ENCODE peak calls at places on chromosome 2, in four cellular contexts. O is fibroblast of pulmonary artery, B is epithelial cell of esophagus, G is left lung. W is an unnamed sample.

GRCh38 chr2:70772486-70773155 is 4.6 kb upstream of the ADD2 start:
- DNase-seq in B (no peak), G (no peak), O (no peak), W (no peak)

GRCh38 chr2:128550801-128551416 is 232.2 kb upstream of the HS6ST1 start:
- DNase-seq in B (no peak), G (no peak), O (no peak), W (no peak)

GRCh38 chr2:211216221-211216620 is 659.8 kb downstream of the CPS1 start:
- DNase-seq in O (peak; percentile 32), G (no peak), B (peak; percentile 54), W (no peak)

GRCh38 chr2:39665811-39666488 is at the start of gene TMEM178A:
- DNase-seq in O (no peak), B (no peak), G (peak; percentile 78), W (peak; percentile 22)

GRCh38 chr2:14634885-14635871 is 2.7 kb downstream of the LRATD1 start:
- DNase-seq in G (peak; percentile 90), O (peak; percentile 52), B (peak; percentile 88), W (peak; percentile 72)

GRCh38 chr2:174748948-174749347 is 15.3 kb downstream of the CHRNA1 start:
- DNase-seq in B (peak; percentile 80), O (peak; percentile 58), G (no peak), W (peak; percentile 30)

GRCh38 chr2:210288376-210288775 is 26.6 kb downstream of the MYL1 start:
- DNase-seq in G (no peak), O (no peak), B (no peak), W (no peak)

GRCh38 chr2:75277111-75277510 is 77.8 kb upstream of the TACR1 start:
- DNase-seq in B (peak; percentile 67), G (no peak), O (peak; percentile 36), W (peak; percentile 23)

GRCh38 chr2:72035518-72036172 is 112.0 kb downstream of the CYP26B1 start:
- DNase-seq in O (peak; percentile 5), B (peak; percentile 41), G (peak; percentile 31), W (peak; percentile 59)

GRCh38 chr2:5690718-5691658 is 1.2 kb upstream of the SOX11 start:
- DNase-seq in B (no peak), O (no peak), G (peak; percentile 67), W (peak; percentile 63)

GRCh38 chr2:176085861-176086771 is 2.4 kb upstream of the EVX2 start:
- DNase-seq in G (peak; percentile 59), B (peak; percentile 43), O (peak; percentile 37), W (peak; percentile 39)

GRCh38 chr2:10750610-10751009 is 29.2 kb downstream of the ATP6V1C2 start:
- DNase-seq in G (no peak), B (peak; percentile 36), O (peak; percentile 8), W (peak; percentile 38)

GRCh38 chr2:195214072-195214471 is 443.0 kb upstream of the SLC39A10 start:
- DNase-seq in B (no peak), O (no peak), G (no peak), W (no peak)

GRCh38 chr2:207337234-207338219 is 171.8 kb upstream of the KLF7 start:
- DNase-seq in G (no peak), B (peak; percentile 100), O (peak; percentile 41), W (peak; percentile 34)

GRCh38 chr2:85216051-85216431 is 82.8 kb downstream of the TCF7L1 start:
- DNase-seq in O (no peak), B (peak; percentile 51), G (no peak), W (no peak)

DNA sequence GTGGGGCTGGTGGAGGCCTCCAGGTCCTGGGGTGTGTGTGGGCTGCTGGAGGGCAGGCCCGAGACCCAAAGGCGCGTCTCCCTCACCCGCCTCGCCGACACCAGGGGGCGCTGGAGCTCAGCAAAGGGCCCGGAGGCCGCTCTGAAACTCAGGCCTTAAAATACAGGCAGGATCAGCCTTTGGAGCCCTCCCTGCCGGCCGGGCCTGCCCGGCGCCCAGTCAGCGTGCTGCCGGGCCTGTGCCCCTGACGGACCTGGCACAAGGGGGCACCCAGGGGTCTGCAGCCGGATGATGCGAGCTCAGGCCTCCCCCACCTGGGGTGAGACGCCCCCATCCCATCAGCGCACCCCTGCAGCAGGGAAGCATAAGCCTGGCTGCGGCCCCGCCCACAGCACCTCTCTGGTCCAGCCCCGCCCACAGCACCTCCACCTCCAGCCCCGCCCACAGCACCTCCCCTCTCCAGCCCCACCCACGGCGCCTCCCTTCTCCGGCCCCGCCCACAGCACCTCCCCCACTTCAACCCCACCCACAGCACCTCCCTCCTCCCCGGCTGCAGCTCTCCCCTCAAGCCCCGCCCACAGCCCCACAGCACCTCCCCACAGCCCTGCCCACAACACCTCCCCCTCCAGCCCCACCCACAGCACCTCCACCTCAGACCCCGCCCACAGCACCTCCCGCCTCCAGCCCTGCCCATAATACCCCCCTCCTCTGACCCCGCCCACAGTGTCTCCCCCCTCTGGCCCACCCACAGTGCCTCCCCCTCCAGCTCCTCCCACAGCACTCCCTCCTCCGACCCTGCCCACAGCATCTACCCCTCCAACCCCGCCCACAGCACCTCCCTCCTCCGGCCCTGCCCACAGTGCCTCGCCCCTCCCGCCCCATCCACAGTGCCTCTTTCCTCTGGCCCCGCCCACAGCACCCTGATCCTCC is 92.8 kb upstream of the OTOS start:
- DNase-seq in O (peak; percentile 83), G (peak; percentile 93), B (peak; percentile 95), W (peak; percentile 86)
- H3K4me3 ChIP-seq in O (peak overlapping the region; percentile 46), G (no peak overlapping the region), B (peak overlapping the region; percentile 36), W (peak overlapping the region; percentile 40)

GRCh38 chr2:37378411-37378810 is 34.0 kb downstream of the QPCT start:
- DNase-seq in O (peak; percentile 35), B (peak; percentile 84), G (no peak), W (peak; percentile 62)

GRCh38 chr2:37376421-37377186 is 32.2 kb downstream of the QPCT start:
- DNase-seq in B (peak; percentile 80), G (no peak), O (peak; percentile 87), W (peak; percentile 94)

GRCh38 chr2:37379881-37380296 is 35.5 kb downstream of the QPCT start:
- DNase-seq in G (no peak), B (no peak), O (no peak), W (no peak)

GRCh38 chr2:37375721-37376399 is 31.4 kb downstream of the QPCT start:
- DNase-seq in O (no peak), B (no peak), G (no peak), W (no peak)

GRCh38 chr2:37377187-37377532 is 32.7 kb downstream of the QPCT start:
- DNase-seq in B (no peak), O (peak; percentile 40), G (no peak), W (peak; percentile 88)
- H3K4me3 ChIP-seq in B (no peak overlapping the region), O (no peak overlapping the region), G (no peak overlapping the region), W (peak overlapping the region; percentile 15)

GRCh38 chr2:139209586-139209985 is 429.4 kb upstream of the NXPH2 start:
- DNase-seq in B (no peak), G (no peak), O (no peak), W (no peak)
- H3K4me3 ChIP-seq in B (no peak overlapping the region), G (no peak overlapping the region), O (no peak overlapping the region), W (no peak overlapping the region)

GRCh38 chr2:202038471-202039277 is 5.0 kb downstream of the FZD7 start:
- DNase-seq in O (no peak), G (no peak), B (peak; percentile 26), W (peak; percentile 46)

GRCh38 chr2:202035941-202036372 is 2.3 kb downstream of the FZD7 start:
- DNase-seq in G (peak; percentile 75), O (no peak), B (no peak), W (no peak)

GRCh38 chr2:202035089-202035940 is 1.7 kb downstream of the FZD7 start:
- DNase-seq in B (peak; percentile 40), O (peak; percentile 56), G (peak; percentile 85), W (peak; percentile 83)

GRCh38 chr2:202037086-202037485 is 3.4 kb downstream of the FZD7 start:
- DNase-seq in B (no peak), O (no peak), G (no peak), W (peak; percentile 61)

DNA sequence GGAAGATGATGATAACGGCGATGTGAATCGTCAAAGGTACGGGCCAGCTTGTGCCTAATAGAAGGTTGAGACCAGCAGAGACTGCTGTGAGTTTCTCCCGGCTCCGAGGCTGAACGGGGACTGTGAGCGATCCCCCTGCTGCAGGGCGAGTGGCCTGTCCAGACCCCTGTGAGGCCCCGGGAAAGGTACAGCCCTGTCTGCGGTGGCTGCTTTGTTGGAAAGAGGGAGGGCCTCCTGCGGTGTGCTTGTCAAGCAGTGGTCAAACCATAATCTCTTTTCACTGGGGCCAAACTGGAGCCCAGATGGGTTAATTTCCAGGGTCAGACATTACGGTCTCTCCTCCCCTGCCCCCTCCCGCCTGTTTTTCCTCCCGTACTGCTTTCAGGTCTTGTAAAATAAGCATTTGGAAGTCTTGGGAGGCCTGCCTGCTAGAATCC is 3.0 kb downstream of the FZD7 start:
- DNase-seq in O (no peak), G (no peak), B (no peak), W (peak; percentile 46)
- H3K4me3 ChIP-seq in O (no peak overlapping the region), G (peak overlapping the region; percentile 61), B (no peak overlapping the region), W (peak overlapping the region; percentile 84)

GRCh38 chr2:25252291-25253152 is 84.1 kb upstream of the POMC start:
- DNase-seq in B (peak; percentile 9), G (peak; percentile 88), O (peak; percentile 62), W (peak; percentile 68)

GRCh38 chr2:25251461-25252273 is 83.3 kb upstream of the POMC start:
- DNase-seq in B (peak; percentile 49), O (no peak), G (peak; percentile 87), W (peak; percentile 44)

GRCh38 chr2:25249785-25250184 is 81.4 kb upstream of the POMC start:
- DNase-seq in B (no peak), O (no peak), G (no peak), W (no peak)

GRCh38 chr2:25251032-25251460 is 82.7 kb upstream of the POMC start:
- DNase-seq in G (no peak), B (no peak), O (no peak), W (peak; percentile 36)

DNA sequence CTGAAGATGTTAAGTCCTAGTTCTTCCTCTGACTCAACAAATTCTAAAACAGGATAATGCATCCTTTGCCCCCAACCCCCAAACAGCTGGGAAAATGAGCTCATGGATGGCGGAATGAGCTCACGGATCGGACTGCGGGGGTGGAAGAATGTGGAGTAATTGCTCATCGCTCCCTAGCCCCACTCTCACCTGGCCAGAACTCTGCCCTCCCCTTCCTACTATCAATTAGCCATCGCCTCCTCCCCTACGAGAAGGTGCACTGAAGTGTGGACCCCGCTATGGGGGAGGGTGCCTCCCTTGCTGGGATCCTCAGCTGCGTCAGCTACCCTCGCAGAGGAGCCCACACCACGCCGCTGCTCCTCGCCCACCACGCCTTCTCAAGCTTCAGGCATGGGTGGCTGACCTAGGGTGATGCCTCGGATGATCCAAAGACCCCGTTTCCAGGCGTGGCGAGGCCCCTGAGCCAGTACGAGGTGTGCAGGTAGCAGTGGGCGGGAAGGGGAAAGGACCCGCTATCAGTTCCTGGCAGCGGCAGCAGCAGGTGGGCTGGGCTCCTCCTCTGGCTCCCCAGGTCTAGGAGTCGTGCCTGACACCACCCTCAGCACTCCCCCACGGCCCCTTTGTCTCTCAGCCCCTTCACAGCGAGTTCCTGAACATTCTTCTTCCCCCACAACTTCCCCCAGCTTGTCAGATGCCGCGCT is 82.1 kb upstream of the POMC start:
- DNase-seq in G (no peak), O (peak; percentile 56), B (peak; percentile 68), W (peak; percentile 91)
- H3K4me3 ChIP-seq in G (no peak overlapping the region), O (no peak overlapping the region), B (no peak overlapping the region), W (no peak overlapping the region)